ENCODE peak calls at places on chromosomes 13 and 19, in five cellular contexts. P is HL-60, R is A549, Z is upper lobe of right lung, W is breast epithelium. V is an unnamed sample.

GRCh38 chr19:42471554-42472249 is 29.0 kb upstream of the CXCL17 start:
- DNase-seq in P (no peak), R (no peak), Z (no peak), W (peak), V (no peak)

GRCh38 chr13:79742923-79743322 is 262.0 kb downstream of the NDFIP2 start:
- DNase-seq in P (no peak), R (no peak), Z (no peak), W (no peak), V (no peak)

GRCh38 chr19:3881272-3882040 is 971 bp downstream of the ATCAY start:
- DNase-seq in P (no peak), R (no peak), Z (no peak), W (no peak), V (peak)

GRCh38 chr19:9078651-9079050 is 8.2 kb upstream of the OR1M1 start:
- DNase-seq in P (no peak), R (no peak), Z (no peak), W (no peak), V (no peak)

GRCh38 chr19:2983351-2984195 is 6.2 kb downstream of the TLE6 start:
- DNase-seq in P (no peak), R (no peak), Z (peak), W (no peak), V (peak)

GRCh38 chr19:22602631-22603272 is 31.4 kb upstream of the ZNF492 start:
- DNase-seq in P (no peak), R (no peak), Z (no peak), W (no peak), V (no peak)

GRCh38 chr13:113609616-113610015 is 25.1 kb downstream of the TFDP1 start:
- DNase-seq in P (no peak), R (no peak), Z (no peak), W (no peak), V (no peak)

GRCh38 chr13:44108345-44108858 is 228.7 kb downstream of the LACC1 start:
- DNase-seq in P (no peak), R (peak), Z (no peak), W (peak), V (no peak)

GRCh38 chr19:16449330-16449961 is 22.3 kb downstream of the EPS15L1 start:
- DNase-seq in P (no peak), R (no peak), Z (no peak), W (no peak), V (no peak)

DNA sequence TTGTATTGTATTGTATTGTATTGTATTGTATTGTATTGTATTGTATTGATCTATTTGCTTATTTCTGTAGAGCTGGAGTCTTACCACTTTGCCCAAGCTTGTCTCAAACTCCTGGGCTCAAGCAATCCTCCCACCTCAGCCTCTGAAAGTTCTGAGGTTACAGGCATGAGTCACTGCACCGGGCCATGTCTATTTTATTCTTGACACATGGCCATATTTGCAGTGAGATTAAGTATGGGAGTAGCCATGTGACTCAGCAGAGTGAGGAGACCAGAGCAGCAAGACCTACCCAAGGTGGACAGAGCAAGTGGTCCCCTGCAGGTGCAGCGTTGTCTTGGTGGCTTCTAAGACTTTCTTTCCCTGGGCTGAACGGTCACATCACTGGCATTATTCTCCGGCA is 49.1 kb upstream of the UBAC2 start:
- DNase-seq in P (no peak), R (peak), Z (no peak), W (no peak), V (no peak)
- H3K4me3 ChIP-seq in P (no peak), R (no peak), Z (no peak), W (no peak), V (no peak)

DNA sequence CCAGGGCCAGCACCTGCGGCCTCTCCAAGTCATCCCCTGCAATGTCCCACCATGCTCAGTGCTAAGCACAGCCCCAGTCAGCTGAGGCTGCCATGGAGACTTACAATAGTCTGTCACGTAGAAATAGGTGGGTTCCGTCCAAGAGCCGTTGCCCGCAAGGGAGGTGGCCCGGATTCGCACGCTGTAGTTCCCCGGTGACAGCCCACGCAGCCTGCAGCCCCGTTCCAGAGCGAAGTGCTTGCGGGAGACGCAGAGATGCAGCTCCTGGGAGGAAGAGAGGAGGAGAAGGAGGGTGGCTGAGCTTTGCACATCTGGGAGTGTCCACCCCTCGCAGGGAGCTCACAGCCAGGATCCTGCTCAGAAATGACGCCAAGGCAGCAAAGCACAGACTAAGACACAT is 62.6 kb downstream of the ZNF557 start:
- DNase-seq in P (no peak), R (no peak), Z (no peak), W (no peak), V (no peak)
- H3K27ac ChIP-seq in P (no peak), R (no peak), Z (no peak), W (no peak), V (no peak)

GRCh38 chr13:94708971-94709614 is 3.3 kb downstream of the SOX21 start:
- DNase-seq in P (no peak), R (no peak), Z (no peak), W (no peak), V (no peak)

GRCh38 chr13:94710081-94710809 is 2.1 kb downstream of the SOX21 start:
- DNase-seq in P (no peak), R (no peak), Z (no peak), W (no peak), V (peak)

GRCh38 chr13:94711561-94712286 is 621 bp downstream of the SOX21 start:
- DNase-seq in P (no peak), R (peak), Z (peak), W (no peak), V (peak)

GRCh38 chr13:94712287-94712811 is at the start of gene SOX21:
- DNase-seq in P (no peak), R (peak), Z (no peak), W (no peak), V (peak)

GRCh38 chr13:94710881-94711560 is 1.3 kb downstream of the SOX21 start:
- DNase-seq in P (no peak), R (peak), Z (peak), W (no peak), V (peak)
- H3K4me3 ChIP-seq in P (peak), R (peak), Z (no peak), W (no peak), V (peak)

DNA sequence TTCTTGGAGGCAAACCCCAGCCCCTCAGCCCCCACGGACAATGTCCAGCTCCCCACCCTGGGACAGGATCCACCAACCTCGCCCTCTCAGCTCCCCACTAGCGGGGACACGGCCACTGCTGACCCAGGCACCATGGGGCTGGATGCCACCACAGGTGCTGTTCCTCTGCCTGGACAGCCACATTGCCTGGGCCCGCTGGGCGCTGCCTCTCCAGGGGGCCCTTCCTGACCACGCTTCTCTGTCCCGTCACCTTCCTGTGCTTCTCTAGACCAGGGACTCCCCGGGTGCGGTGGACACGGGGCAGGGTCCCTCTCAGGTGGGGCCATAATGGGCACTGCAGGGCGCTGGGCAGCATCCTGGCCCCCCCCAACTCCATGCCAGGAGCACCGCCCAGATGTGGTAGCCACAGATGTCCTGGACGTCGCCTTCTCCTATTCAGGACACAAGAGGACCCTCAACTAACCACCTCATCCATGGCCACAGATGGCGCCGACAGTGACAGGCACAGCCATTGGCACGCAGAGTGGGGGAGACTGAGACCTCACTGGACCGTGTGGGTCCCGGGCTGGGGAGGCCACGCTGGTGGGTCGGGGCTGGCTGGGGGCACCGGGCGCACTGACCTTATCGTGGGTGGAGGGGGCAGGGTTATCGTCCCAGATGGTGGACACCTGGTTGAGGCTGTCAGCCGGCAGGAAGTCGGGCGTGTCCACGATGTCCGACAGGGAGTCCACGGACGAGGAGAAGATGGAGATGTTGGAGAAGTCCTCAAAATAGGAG is 23.4 kb downstream of the GPX4 start:
- DNase-seq in P (no peak), R (no peak), Z (no peak), W (no peak), V (no peak)
- H3K27ac ChIP-seq in P (no peak), R (no peak), Z (no peak), W (peak), V (no peak)

GRCh38 chr19:40467007-40467565 is 285 bp downstream of the SPTBN4 start:
- DNase-seq in P (no peak), R (no peak), Z (peak), W (no peak), V (peak)
- H3K4me3 ChIP-seq in P (no peak), R (peak), Z (peak), W (peak), V (peak)

GRCh38 chr13:46296465-46296822 is 84.7 kb downstream of the LRRC63 start:
- DNase-seq in P (no peak), R (no peak), Z (no peak), W (no peak), V (no peak)
- H3K27ac ChIP-seq in P (peak), R (peak), Z (peak), W (peak), V (no peak)

GRCh38 chr19:38843175-38843758 is 6.5 kb downstream of the HNRNPL start:
- DNase-seq in P (no peak), R (peak), Z (no peak), W (no peak), V (no peak)
- H3K4me3 ChIP-seq in P (no peak), R (no peak), Z (no peak), W (no peak), V (no peak)

GRCh38 chr13:40598599-40598998 is 67.8 kb downstream of the FOXO1 start:
- DNase-seq in P (no peak), R (no peak), Z (no peak), W (no peak), V (no peak)
- H3K27ac ChIP-seq in P (no peak), R (no peak), Z (no peak), W (peak), V (no peak)